ENCODE peak calls at places on chromosomes 16 and 17, in six cellular contexts. One of them, this sample, is unnamed.

GRCh38 chr17:66858182-66859083 is 23.5 kb downstream of the CACNG5 start:
- DNase-seq in NCI-H345: no peak
- DNase-seq in NCI-H446 treated with DMSO at 0.1 percent for 48 hours: no peak
- DNase-seq in posterior vena cava: no peak
- DNase-seq in neuronal stem cell: no peak
- DNase-seq in Calu3: no peak
- DNase-seq in this sample: peak

GRCh38 chr17:54324813-54325212 is 502.1 kb downstream of the KIF2B start:
- DNase-seq in posterior vena cava: no peak
- DNase-seq in NCI-H345: no peak
- DNase-seq in Calu3: no peak
- DNase-seq in neuronal stem cell: no peak
- DNase-seq in NCI-H446 treated with DMSO at 0.1 percent for 48 hours: no peak
- DNase-seq in this sample: no peak

GRCh38 chr17:63840591-63841349 is 1.7 kb downstream of the SMARCD2 start:
- DNase-seq in Calu3: no peak
- DNase-seq in posterior vena cava: no peak
- DNase-seq in neuronal stem cell: no peak
- DNase-seq in NCI-H345: no peak
- DNase-seq in NCI-H446 treated with DMSO at 0.1 percent for 48 hours: peak
- DNase-seq in this sample: peak

GRCh38 chr16:53605356-53605755 is 98.3 kb downstream of the RPGRIP1L start:
- DNase-seq in posterior vena cava: no peak
- DNase-seq in NCI-H345: no peak
- DNase-seq in Calu3: no peak
- DNase-seq in NCI-H446 treated with DMSO at 0.1 percent for 48 hours: no peak
- DNase-seq in neuronal stem cell: no peak
- DNase-seq in this sample: no peak

GRCh38 chr16:2979669-2980226 is 498 bp downstream of the PKMYT1 start:
- DNase-seq in Calu3: peak
- DNase-seq in posterior vena cava: no peak
- DNase-seq in neuronal stem cell: no peak
- DNase-seq in NCI-H345: no peak
- DNase-seq in NCI-H446 treated with DMSO at 0.1 percent for 48 hours: no peak
- DNase-seq in this sample: peak

GRCh38 chr17:49898547-49899490 is 51.0 kb upstream of the TAC4 start:
- DNase-seq in neuronal stem cell: no peak
- DNase-seq in Calu3: peak
- DNase-seq in NCI-H446 treated with DMSO at 0.1 percent for 48 hours: no peak
- DNase-seq in NCI-H345: no peak
- DNase-seq in posterior vena cava: no peak
- DNase-seq in this sample: no peak

GRCh38 chr16:83733301-83733700 is 74.5 kb upstream of the HSBP1 start:
- DNase-seq in Calu3: no peak
- DNase-seq in posterior vena cava: no peak
- DNase-seq in NCI-H446 treated with DMSO at 0.1 percent for 48 hours: no peak
- DNase-seq in NCI-H345: peak
- DNase-seq in neuronal stem cell: no peak
- DNase-seq in this sample: peak

GRCh38 chr17:13550291-13550690 is 51.4 kb downstream of the HS3ST3A1 start:
- DNase-seq in posterior vena cava: no peak
- DNase-seq in NCI-H345: no peak
- DNase-seq in NCI-H446 treated with DMSO at 0.1 percent for 48 hours: no peak
- DNase-seq in neuronal stem cell: no peak
- DNase-seq in Calu3: no peak
- DNase-seq in this sample: no peak

GRCh38 chr17:75795820-75796607 is 11.4 kb downstream of the UNK start:
- DNase-seq in NCI-H345: no peak
- DNase-seq in Calu3: no peak
- DNase-seq in neuronal stem cell: no peak
- DNase-seq in NCI-H446 treated with DMSO at 0.1 percent for 48 hours: no peak
- DNase-seq in posterior vena cava: peak
- DNase-seq in this sample: no peak

This sample was measured in kidney.